ENCODE peak calls at places on chromosomes 16 and 17, in eight cellular contexts. R is body of pancreas, Q is uterus, L is stomach, V is ovary, S is heart left ventricle, K is A549, X is thyroid gland. W is an unnamed sample.

GRCh38 chr16:56625140-56625942 is at the start of gene MT1E:
- DNase-seq in S (peak), L (peak), X (peak), Q (peak), V (peak), R (peak), K (no peak), W (peak)

GRCh38 chr17:82887255-82888164 is 47.7 kb upstream of the ZNF750 start:
- DNase-seq in Q (no peak), S (peak), V (no peak), K (no peak), X (no peak), R (no peak), L (no peak), W (no peak)

GRCh38 chr17:28620010-28620409 is 6.0 kb upstream of the RSKR start:
- DNase-seq in S (no peak), K (no peak), V (no peak), R (no peak), L (no peak), Q (no peak), X (no peak), W (no peak)

GRCh38 chr16:66167564-66168291 is 198.8 kb upstream of the CDH5 start:
- DNase-seq in S (no peak), R (no peak), Q (no peak), K (no peak), X (no peak), V (no peak), L (no peak), W (peak)

GRCh38 chr16:48546774-48547173 is 63.2 kb downstream of the N4BP1 start:
- DNase-seq in X (no peak), L (peak), Q (no peak), R (peak), K (no peak), V (no peak), S (peak), W (no peak)

GRCh38 chr17:81651692-81652091 is 4.7 kb downstream of the PDE6G start:
- DNase-seq in Q (no peak), L (no peak), X (peak), R (peak), K (peak), S (no peak), V (no peak), W (peak)

GRCh38 chr16:47877166-47877565 is 278.6 kb downstream of the ABCC12 start:
- DNase-seq in Q (no peak), X (no peak), L (no peak), S (no peak), R (no peak), V (no peak), K (no peak), W (no peak)

GRCh38 chr17:8939496-8940334 is 25.8 kb downstream of the PIK3R5 start:
- DNase-seq in X (no peak), S (no peak), R (no peak), V (no peak), L (no peak), K (no peak), Q (no peak), W (no peak)

GRCh38 chr17:51079049-51079448 is 41.6 kb downstream of the SPAG9 start:
- DNase-seq in L (no peak), V (no peak), S (no peak), Q (no peak), X (no peak), R (no peak), K (no peak), W (no peak)

GRCh38 chr16:89046491-89046890 is 47.2 kb upstream of the ACSF3 start:
- DNase-seq in Q (no peak), R (no peak), S (peak), V (no peak), K (no peak), L (no peak), X (no peak), W (no peak)
- TF ChIP-seq POLR2A in Q (no peak), R (no peak), S (no peak), V (no peak), K (no peak), L (no peak), X (no peak), W (no peak)

GRCh38 chr17:16972346-16972745 is 428 bp upstream of the TNFRSF13B start:
- DNase-seq in V (no peak), X (no peak), L (no peak), K (no peak), S (no peak), R (no peak), Q (no peak), W (no peak)

GRCh38 chr17:16975266-16975651 is 3.3 kb upstream of the TNFRSF13B start:
- DNase-seq in X (no peak), R (no peak), V (no peak), S (no peak), Q (no peak), K (no peak), L (no peak), W (no peak)

GRCh38 chr17:16974569-16975265 is 2.8 kb upstream of the TNFRSF13B start:
- DNase-seq in X (no peak), S (no peak), V (no peak), L (no peak), K (no peak), Q (no peak), R (no peak), W (no peak)

GRCh38 chr17:16975744-16976625 is 4.1 kb upstream of the TNFRSF13B start:
- DNase-seq in R (no peak), K (no peak), S (no peak), V (no peak), L (no peak), X (no peak), Q (no peak), W (no peak)

GRCh38 chr17:16973760-16974540 is 2.0 kb upstream of the TNFRSF13B start:
- DNase-seq in L (no peak), V (no peak), X (no peak), Q (no peak), S (no peak), K (no peak), R (no peak), W (no peak)
- TF ChIP-seq POLR2A in L (no peak), V (no peak), X (no peak), Q (no peak), S (no peak), K (no peak), R (no peak), W (no peak)

DNA sequence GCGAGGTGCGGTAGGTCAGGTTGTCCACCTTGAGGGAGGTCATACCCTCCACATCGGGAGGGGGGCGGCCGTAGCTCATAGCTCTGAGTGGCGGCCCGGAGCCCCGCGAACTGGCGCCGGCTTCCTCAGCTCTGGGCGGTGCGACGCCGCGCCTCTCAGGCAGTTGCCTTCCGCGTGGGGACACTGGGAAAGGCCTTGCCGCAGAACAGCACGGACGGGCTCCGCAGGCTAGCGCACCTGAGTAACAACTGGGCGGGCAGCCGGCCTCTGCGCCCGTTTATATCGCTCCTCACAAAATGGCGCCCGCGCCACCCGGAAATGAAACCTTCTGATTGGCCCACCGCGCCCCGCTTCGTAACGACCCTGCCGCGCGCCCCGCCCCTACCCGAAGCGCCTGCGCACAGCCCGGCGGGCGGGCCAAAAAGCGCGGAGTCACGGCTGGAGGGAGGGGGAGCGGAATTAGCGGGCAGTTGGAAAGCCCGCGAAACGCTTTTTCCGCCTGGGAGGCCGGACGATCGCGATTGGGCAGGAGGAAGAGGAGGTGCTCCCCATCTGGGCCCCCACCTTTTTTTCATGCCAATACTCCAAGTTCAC is at the start of gene SRSF2:
- DNase-seq in S (peak), V (peak), L (peak), R (peak), Q (peak), K (peak), X (peak), W (peak)
- TF ChIP-seq POLR2A in S (peak), V (peak), L (peak), R (peak), Q (peak), K (peak), X (peak), W (peak)

DNA sequence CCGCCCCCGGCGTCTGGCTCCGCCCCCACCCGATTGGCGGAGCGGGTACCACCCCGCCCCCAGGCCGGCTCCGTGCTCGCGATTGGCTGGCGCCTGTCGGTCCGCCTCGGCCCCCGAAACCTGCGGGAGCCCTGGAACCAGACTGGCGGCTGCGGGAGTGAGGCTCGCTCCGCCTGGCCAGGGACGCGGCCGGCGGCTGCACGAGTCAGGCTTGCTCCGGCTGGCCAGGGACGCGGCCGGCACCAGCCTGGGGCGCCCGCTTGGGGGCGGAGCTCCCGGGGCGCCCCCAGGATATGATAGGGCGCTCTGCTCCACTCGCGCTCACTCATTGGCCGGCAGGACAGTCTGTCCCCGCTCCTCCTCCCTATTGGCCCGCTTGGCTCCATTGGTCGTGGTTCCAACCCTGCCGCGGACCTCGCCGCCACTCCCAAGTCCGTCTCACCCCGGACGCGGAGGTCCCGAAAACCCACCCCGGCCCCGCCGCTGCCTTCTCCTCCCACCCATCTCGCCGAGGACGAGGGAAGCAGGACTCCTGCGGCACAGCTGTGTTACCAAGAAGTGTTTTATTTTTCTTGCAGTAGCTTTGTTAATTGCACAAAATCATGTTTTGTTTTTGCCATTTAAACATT is 340 bp upstream of the ROGDI start:
- DNase-seq in R (peak), V (peak), S (peak), X (peak), Q (peak), L (peak), K (peak), W (peak)
- TF ChIP-seq POLR2A in R (peak), V (no peak), S (no peak), X (no peak), Q (peak), L (no peak), K (no peak), W (no peak)

DNA sequence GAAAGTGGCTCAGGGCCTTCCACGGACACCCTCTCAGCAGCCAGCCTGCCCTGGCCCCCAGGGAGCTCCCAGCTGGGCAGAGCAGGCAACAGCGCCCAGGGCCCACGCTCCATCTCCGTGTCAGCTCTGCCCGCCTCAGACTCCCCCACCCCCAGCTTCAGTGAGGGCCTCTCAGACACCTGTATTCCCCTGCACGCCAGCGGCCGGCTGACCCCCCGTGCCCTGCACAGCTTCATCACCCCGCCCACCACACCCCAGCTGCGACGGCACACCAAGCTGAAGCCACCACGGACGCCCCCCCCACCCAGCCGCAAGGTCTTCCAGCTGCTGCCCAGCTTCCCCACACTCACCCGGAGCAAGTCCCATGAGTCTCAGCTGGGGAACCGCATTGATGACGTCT is 48.3 kb upstream of the LGALS9 start:
- DNase-seq in K (no peak), V (no peak), X (no peak), S (no peak), R (no peak), Q (no peak), L (no peak), W (no peak)
- TF ChIP-seq POLR2A in K (no peak), V (no peak), X (no peak), S (no peak), R (no peak), Q (no peak), L (no peak), W (no peak)

GRCh38 chr16:633336-634050 is 2.6 kb downstream of the METTL26 start:
- DNase-seq in K (no peak), S (no peak), V (peak), R (no peak), X (no peak), Q (no peak), L (no peak), W (no peak)
- TF ChIP-seq POLR2A in K (no peak), S (no peak), V (no peak), R (no peak), X (no peak), Q (no peak), L (no peak), W (no peak)

DNA sequence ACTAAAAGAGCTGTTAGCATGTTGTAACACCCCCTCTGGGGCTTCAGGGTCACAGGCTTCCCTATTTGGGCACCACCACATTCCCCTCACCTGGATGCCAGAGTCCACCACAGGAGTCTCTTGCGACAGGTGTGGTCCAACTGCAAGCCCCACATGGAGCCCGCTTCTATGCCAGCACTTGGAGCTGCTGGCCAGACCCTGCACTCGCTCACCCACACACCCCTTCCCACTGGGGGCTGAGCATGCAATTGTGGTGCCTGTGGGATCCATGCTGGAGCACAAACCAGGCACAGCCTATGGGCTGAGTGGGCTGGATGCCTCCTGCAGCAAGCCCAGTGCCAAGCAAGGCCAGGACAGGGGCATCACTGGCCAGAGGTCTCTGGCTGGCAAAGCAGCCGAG is 6.0 kb upstream of the BLMH start:
- DNase-seq in Q (no peak), L (no peak), S (no peak), X (no peak), V (no peak), R (no peak), K (no peak), W (no peak)
- TF ChIP-seq POLR2A in Q (no peak), L (no peak), S (no peak), X (no peak), V (no peak), R (no peak), K (no peak), W (no peak)

GRCh38 chr17:71779482-71779881 is 341.3 kb upstream of the SOX9 start:
- DNase-seq in S (no peak), X (no peak), Q (no peak), R (no peak), V (no peak), L (no peak), K (no peak), W (no peak)
- TF ChIP-seq POLR2A in S (no peak), X (no peak), Q (no peak), R (no peak), V (no peak), L (no peak), K (no peak), W (no peak)

GRCh38 chr17:4179071-4179470 is 36.1 kb downstream of the CYB5D2 start:
- DNase-seq in S (no peak), R (no peak), L (no peak), K (no peak), X (no peak), Q (no peak), V (no peak), W (no peak)
- TF ChIP-seq POLR2A in S (no peak), R (no peak), L (no peak), K (no peak), X (no peak), Q (no peak), V (no peak), W (no peak)

DNA sequence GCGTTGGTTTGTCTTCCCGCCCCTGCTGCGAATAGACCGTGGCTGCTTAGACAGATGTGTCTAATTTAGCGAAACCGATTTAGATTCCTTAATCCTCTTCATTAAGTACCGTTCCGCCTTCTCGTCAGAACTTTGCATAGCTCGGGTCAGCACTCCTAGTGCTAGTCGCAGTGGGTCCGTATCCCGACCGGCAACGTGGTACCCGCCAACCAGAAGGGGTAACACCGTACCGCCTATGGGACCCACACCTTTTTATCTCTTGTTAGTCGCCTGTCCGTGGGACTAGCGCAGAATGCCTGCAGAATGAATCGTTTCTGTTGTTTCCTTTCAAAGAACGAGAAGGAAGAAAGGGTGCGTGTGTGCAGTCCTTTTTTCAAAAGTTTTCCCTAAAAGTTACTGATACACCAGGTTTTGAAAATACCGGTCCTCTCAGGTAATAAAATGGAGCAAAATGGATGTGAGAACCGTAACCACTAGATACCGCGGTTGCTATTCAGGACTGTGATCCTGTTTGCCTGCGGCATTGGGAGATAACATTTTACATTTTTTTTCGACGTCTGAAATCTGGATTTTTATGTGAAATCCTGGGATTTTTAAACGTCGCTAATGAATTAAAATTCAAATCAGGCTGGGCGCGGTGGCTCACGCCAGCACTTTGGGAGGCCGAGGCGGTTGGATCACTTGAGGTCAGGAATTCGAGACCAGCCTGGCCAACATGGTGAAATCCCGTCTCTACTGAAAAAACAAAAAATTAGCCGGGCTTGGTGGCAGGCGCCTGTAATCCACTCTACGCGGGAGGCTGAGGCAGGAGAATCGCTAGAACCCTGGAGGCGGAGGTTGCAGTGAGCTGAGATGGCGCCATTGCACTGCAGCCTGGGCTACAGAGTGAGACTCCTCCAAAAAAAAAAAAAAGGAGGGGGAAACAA is 998 bp upstream of the SRSF1 start:
- DNase-seq in X (no peak), V (no peak), Q (peak), K (no peak), R (no peak), L (no peak), S (no peak), W (no peak)
- TF ChIP-seq POLR2A in X (no peak), V (no peak), Q (no peak), K (no peak), R (no peak), L (no peak), S (no peak), W (no peak)